ENCODE peak calls at places on chromosome 4, in five cellular contexts. One of them, this sample, is unnamed.

GRCh38 chr4:80592950-80593349 is 257.4 kb downstream of the CFAP299 start:
- DNase-seq in neural progenitor cell: peak
- DNase-seq in heart left ventricle: no peak
- DNase-seq in breast epithelium: no peak
- DNase-seq in H9: no peak
- DNase-seq in this sample: no peak

GRCh38 chr4:147732516-147733193 is 767 bp downstream of the ARHGAP10 start:
- DNase-seq in H9: peak
- DNase-seq in heart left ventricle: peak
- DNase-seq in breast epithelium: no peak
- DNase-seq in neural progenitor cell: peak
- DNase-seq in this sample: peak

GRCh38 chr4:70203601-70204000 is 8.1 kb downstream of the ODAM start:
- DNase-seq in H9: no peak
- DNase-seq in breast epithelium: no peak
- DNase-seq in neural progenitor cell: no peak
- DNase-seq in heart left ventricle: no peak
- DNase-seq in this sample: no peak

GRCh38 chr4:68691186-68691585 is 20.7 kb upstream of the UGT2B15 start:
- DNase-seq in heart left ventricle: no peak
- DNase-seq in H9: no peak
- DNase-seq in breast epithelium: no peak
- DNase-seq in neural progenitor cell: no peak
- DNase-seq in this sample: no peak

GRCh38 chr4:47577779-47578553 is 92.9 kb downstream of the ATP10D start:
- DNase-seq in breast epithelium: no peak
- DNase-seq in heart left ventricle: no peak
- DNase-seq in H9: no peak
- DNase-seq in neural progenitor cell: no peak
- DNase-seq in this sample: no peak

GRCh38 chr4:179941911-179942310 is 2301.3 kb upstream of the TENM3 start:
- DNase-seq in heart left ventricle: no peak
- DNase-seq in breast epithelium: no peak
- DNase-seq in H9: no peak
- DNase-seq in neural progenitor cell: no peak
- DNase-seq in this sample: no peak

GRCh38 chr4:95510877-95511276 is 37.9 kb downstream of the UNC5C start:
- DNase-seq in neural progenitor cell: no peak
- DNase-seq in heart left ventricle: no peak
- DNase-seq in H9: no peak
- DNase-seq in breast epithelium: no peak
- DNase-seq in this sample: no peak

GRCh38 chr4:165293927-165294649 is 33.4 kb upstream of the MSMO1 start:
- DNase-seq in H9: no peak
- DNase-seq in breast epithelium: no peak
- DNase-seq in heart left ventricle: no peak
- DNase-seq in neural progenitor cell: no peak
- DNase-seq in this sample: no peak

GRCh38 chr4:137705171-137705783 is 173.0 kb upstream of the PCDH18 start:
- DNase-seq in H9: no peak
- DNase-seq in heart left ventricle: no peak
- DNase-seq in neural progenitor cell: no peak
- DNase-seq in breast epithelium: no peak
- DNase-seq in this sample: no peak

GRCh38 chr4:6560416-6561172 is 14.4 kb upstream of the MAN2B2 start:
- DNase-seq in heart left ventricle: no peak
- DNase-seq in neural progenitor cell: no peak
- DNase-seq in breast epithelium: no peak
- DNase-seq in H9: no peak
- DNase-seq in this sample: no peak

GRCh38 chr4:791866-792630 is 33.9 kb downstream of the CPLX1 start:
- DNase-seq in H9: peak
- DNase-seq in breast epithelium: peak
- DNase-seq in neural progenitor cell: no peak
- DNase-seq in heart left ventricle: no peak
- DNase-seq in this sample: peak

GRCh38 chr4:182238355-182238931 is 4.8 kb upstream of the TENM3 start:
- DNase-seq in heart left ventricle: no peak
- DNase-seq in breast epithelium: no peak
- DNase-seq in H9: no peak
- DNase-seq in neural progenitor cell: peak
- DNase-seq in this sample: no peak

GRCh38 chr4:24999392-25000104 is 31.2 kb downstream of the LGI2 start:
- DNase-seq in heart left ventricle: no peak
- DNase-seq in breast epithelium: no peak
- DNase-seq in neural progenitor cell: peak
- DNase-seq in H9: no peak
- DNase-seq in this sample: no peak

GRCh38 chr4:7207791-7208231 is 15.5 kb downstream of the SORCS2 start:
- DNase-seq in H9: no peak
- DNase-seq in breast epithelium: no peak
- DNase-seq in neural progenitor cell: no peak
- DNase-seq in heart left ventricle: no peak
- DNase-seq in this sample: no peak

GRCh38 chr4:82422616-82423015 is 7.6 kb downstream of the HNRNPDL start:
- DNase-seq in H9: no peak
- DNase-seq in heart left ventricle: no peak
- DNase-seq in neural progenitor cell: no peak
- DNase-seq in breast epithelium: no peak
- DNase-seq in this sample: no peak

GRCh38 chr4:108483077-108483476 is 137.3 kb upstream of the RPL34 start:
- DNase-seq in H9: no peak
- DNase-seq in heart left ventricle: no peak
- DNase-seq in neural progenitor cell: no peak
- DNase-seq in breast epithelium: no peak
- DNase-seq in this sample: peak

GRCh38 chr4:185396724-185397402 is at the start of gene ANKRD37:
- DNase-seq in neural progenitor cell: no peak
- DNase-seq in heart left ventricle: peak
- DNase-seq in breast epithelium: peak
- DNase-seq in H9: peak
- DNase-seq in this sample: no peak

GRCh38 chr4:4762909-4763814 is 96.3 kb upstream of the MSX1 start:
- DNase-seq in H9: peak
- DNase-seq in breast epithelium: no peak
- DNase-seq in neural progenitor cell: peak
- DNase-seq in heart left ventricle: no peak
- DNase-seq in this sample: no peak

GRCh38 chr4:87530868-87531267 is 1.7 kb upstream of the SPARCL1 start:
- DNase-seq in H9: no peak
- DNase-seq in breast epithelium: peak
- DNase-seq in heart left ventricle: peak
- DNase-seq in neural progenitor cell: no peak
- DNase-seq in this sample: no peak
- H3K27ac ChIP-seq in H9: no peak
- H3K27ac ChIP-seq in breast epithelium: peak
- H3K27ac ChIP-seq in heart left ventricle: peak
- H3K27ac ChIP-seq in neural progenitor cell: no peak
- H3K27ac ChIP-seq in this sample: no peak

GRCh38 chr4:139556071-139556734 is at the start of gene SETD7:
- DNase-seq in breast epithelium: peak
- DNase-seq in heart left ventricle: peak
- DNase-seq in H9: peak
- DNase-seq in neural progenitor cell: peak
- DNase-seq in this sample: peak
- H3K27ac ChIP-seq in breast epithelium: peak
- H3K27ac ChIP-seq in heart left ventricle: peak
- H3K27ac ChIP-seq in H9: no peak
- H3K27ac ChIP-seq in neural progenitor cell: no peak
- H3K27ac ChIP-seq in this sample: peak

GRCh38 chr4:176539091-176539784 is 219.5 kb downstream of the SPCS3 start:
- DNase-seq in breast epithelium: no peak
- DNase-seq in heart left ventricle: no peak
- DNase-seq in H9: no peak
- DNase-seq in neural progenitor cell: no peak
- DNase-seq in this sample: no peak
- H3K27ac ChIP-seq in breast epithelium: no peak
- H3K27ac ChIP-seq in heart left ventricle: peak
- H3K27ac ChIP-seq in H9: no peak
- H3K27ac ChIP-seq in neural progenitor cell: no peak
- H3K27ac ChIP-seq in this sample: no peak

GRCh38 chr4:186855111-186855510 is 131.5 kb upstream of the FAT1 start:
- DNase-seq in neural progenitor cell: no peak
- DNase-seq in heart left ventricle: no peak
- DNase-seq in H9: no peak
- DNase-seq in breast epithelium: no peak
- DNase-seq in this sample: no peak

GRCh38 chr4:186852964-186853391 is 129.3 kb upstream of the FAT1 start:
- DNase-seq in breast epithelium: no peak
- DNase-seq in neural progenitor cell: no peak
- DNase-seq in H9: no peak
- DNase-seq in heart left ventricle: no peak
- DNase-seq in this sample: no peak

GRCh38 chr4:186851291-186852077 is 127.8 kb upstream of the FAT1 start:
- DNase-seq in H9: no peak
- DNase-seq in neural progenitor cell: no peak
- DNase-seq in breast epithelium: no peak
- DNase-seq in heart left ventricle: no peak
- DNase-seq in this sample: no peak

GRCh38 chr4:186852078-186852420 is 128.4 kb upstream of the FAT1 start:
- DNase-seq in neural progenitor cell: no peak
- DNase-seq in heart left ventricle: no peak
- DNase-seq in breast epithelium: no peak
- DNase-seq in H9: no peak
- DNase-seq in this sample: no peak

GRCh38 chr4:186854256-186854655 is 130.6 kb upstream of the FAT1 start:
- DNase-seq in breast epithelium: no peak
- DNase-seq in H9: no peak
- DNase-seq in neural progenitor cell: no peak
- DNase-seq in heart left ventricle: no peak
- DNase-seq in this sample: no peak
- H3K27ac ChIP-seq in breast epithelium: no peak
- H3K27ac ChIP-seq in H9: no peak
- H3K27ac ChIP-seq in neural progenitor cell: no peak
- H3K27ac ChIP-seq in heart left ventricle: no peak
- H3K27ac ChIP-seq in this sample: no peak

GRCh38 chr4:187317799-187318198 is 594.1 kb upstream of the FAT1 start:
- DNase-seq in H9: no peak
- DNase-seq in neural progenitor cell: no peak
- DNase-seq in breast epithelium: no peak
- DNase-seq in heart left ventricle: no peak
- DNase-seq in this sample: no peak

GRCh38 chr4:187321741-187322140 is 598.1 kb upstream of the FAT1 start:
- DNase-seq in neural progenitor cell: no peak
- DNase-seq in breast epithelium: no peak
- DNase-seq in H9: no peak
- DNase-seq in heart left ventricle: no peak
- DNase-seq in this sample: no peak
- H3K27ac ChIP-seq in neural progenitor cell: no peak
- H3K27ac ChIP-seq in breast epithelium: no peak
- H3K27ac ChIP-seq in H9: no peak
- H3K27ac ChIP-seq in heart left ventricle: no peak
- H3K27ac ChIP-seq in this sample: no peak

GRCh38 chr4:42558156-42558555 is 98.7 kb downstream of the ATP8A1 start:
- DNase-seq in heart left ventricle: no peak
- DNase-seq in neural progenitor cell: no peak
- DNase-seq in breast epithelium: no peak
- DNase-seq in H9: no peak
- DNase-seq in this sample: no peak

GRCh38 chr4:42560465-42560864 is 96.4 kb downstream of the ATP8A1 start:
- DNase-seq in H9: no peak
- DNase-seq in neural progenitor cell: no peak
- DNase-seq in breast epithelium: no peak
- DNase-seq in heart left ventricle: no peak
- DNase-seq in this sample: no peak

GRCh38 chr4:42561031-42561430 is 95.9 kb downstream of the ATP8A1 start:
- DNase-seq in neural progenitor cell: no peak
- DNase-seq in H9: no peak
- DNase-seq in breast epithelium: no peak
- DNase-seq in heart left ventricle: no peak
- DNase-seq in this sample: no peak

GRCh38 chr4:42554072-42554471 is 102.8 kb downstream of the ATP8A1 start:
- DNase-seq in neural progenitor cell: no peak
- DNase-seq in breast epithelium: no peak
- DNase-seq in H9: no peak
- DNase-seq in heart left ventricle: no peak
- DNase-seq in this sample: no peak

GRCh38 chr4:42555828-42556227 is 101.1 kb downstream of the ATP8A1 start:
- DNase-seq in breast epithelium: no peak
- DNase-seq in neural progenitor cell: no peak
- DNase-seq in heart left ventricle: no peak
- DNase-seq in H9: no peak
- DNase-seq in this sample: no peak
- H3K27ac ChIP-seq in breast epithelium: no peak
- H3K27ac ChIP-seq in neural progenitor cell: no peak
- H3K27ac ChIP-seq in heart left ventricle: no peak
- H3K27ac ChIP-seq in H9: no peak
- H3K27ac ChIP-seq in this sample: no peak

GRCh38 chr4:38231626-38232025 is 271.4 kb downstream of the PTTG2 start:
- DNase-seq in H9: no peak
- DNase-seq in breast epithelium: no peak
- DNase-seq in neural progenitor cell: no peak
- DNase-seq in heart left ventricle: no peak
- DNase-seq in this sample: no peak
- H3K27ac ChIP-seq in H9: no peak
- H3K27ac ChIP-seq in breast epithelium: no peak
- H3K27ac ChIP-seq in neural progenitor cell: no peak
- H3K27ac ChIP-seq in heart left ventricle: no peak
- H3K27ac ChIP-seq in this sample: no peak

DNA sequence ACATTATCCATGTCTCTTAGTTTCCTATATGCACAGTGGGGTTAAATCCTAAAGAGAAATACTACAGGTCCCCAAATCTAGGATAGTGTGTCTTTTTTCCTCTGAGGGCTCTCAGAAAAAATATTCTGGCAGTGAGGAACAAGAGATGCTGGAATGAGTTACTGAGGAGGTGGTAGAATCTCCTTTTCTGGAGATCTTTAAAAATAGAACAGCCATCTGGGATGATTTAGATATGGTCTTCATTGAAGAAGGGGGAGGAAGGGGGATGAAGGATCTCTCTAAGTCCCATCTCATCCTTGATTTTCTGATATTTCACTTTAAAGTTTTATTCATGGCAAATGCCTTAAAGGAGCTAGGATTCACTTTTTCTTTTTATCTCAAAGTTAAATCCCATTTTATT is 235.0 kb downstream of the MAML3 start:
- DNase-seq in neural progenitor cell: no peak
- DNase-seq in breast epithelium: no peak
- DNase-seq in H9: no peak
- DNase-seq in heart left ventricle: no peak
- DNase-seq in this sample: no peak
- H3K27ac ChIP-seq in neural progenitor cell: no peak
- H3K27ac ChIP-seq in breast epithelium: peak
- H3K27ac ChIP-seq in H9: no peak
- H3K27ac ChIP-seq in heart left ventricle: peak
- H3K27ac ChIP-seq in this sample: no peak

GRCh38 chr4:183887351-183887750 is 17.8 kb upstream of the STOX2 start:
- DNase-seq in H9: no peak
- DNase-seq in breast epithelium: no peak
- DNase-seq in neural progenitor cell: peak
- DNase-seq in heart left ventricle: no peak
- DNase-seq in this sample: no peak
- H3K27ac ChIP-seq in H9: no peak
- H3K27ac ChIP-seq in breast epithelium: no peak
- H3K27ac ChIP-seq in neural progenitor cell: no peak
- H3K27ac ChIP-seq in heart left ventricle: no peak
- H3K27ac ChIP-seq in this sample: no peak

DNA sequence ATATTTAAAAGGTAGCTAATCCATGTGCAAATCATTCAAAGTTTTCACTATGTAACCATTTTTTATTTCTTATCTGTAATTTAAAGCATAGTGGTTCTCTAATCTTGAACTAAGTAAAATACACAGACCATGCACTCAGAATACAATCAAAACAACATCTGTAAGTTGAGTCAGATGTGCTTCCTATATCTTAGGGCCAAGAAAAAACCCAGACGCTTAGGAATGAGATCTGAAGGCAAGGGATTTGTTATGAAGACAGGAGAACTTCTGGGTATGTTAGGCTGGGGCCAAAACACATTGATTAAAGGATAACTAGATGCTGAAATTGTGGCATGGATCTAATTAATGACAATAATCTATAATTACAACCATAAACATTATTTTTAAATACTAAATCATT is 120.3 kb downstream of the PDE5A start:
- DNase-seq in breast epithelium: no peak
- DNase-seq in heart left ventricle: no peak
- DNase-seq in neural progenitor cell: no peak
- DNase-seq in H9: no peak
- DNase-seq in this sample: no peak
- H3K27ac ChIP-seq in breast epithelium: no peak
- H3K27ac ChIP-seq in heart left ventricle: no peak
- H3K27ac ChIP-seq in neural progenitor cell: no peak
- H3K27ac ChIP-seq in H9: no peak
- H3K27ac ChIP-seq in this sample: no peak

This sample was measured in CD4-positive, alpha-beta memory T cell.